ENCODE peak calls at places on chromosomes 16 and 17, in four cellular contexts. A is endothelial cell, F is stomach, M is dorsolateral prefrontal cortex. K is an unnamed sample.

GRCh38 chr17:80036715-80037477 is 454 bp downstream of the CCDC40 start:
- DNase-seq in A (peak), F (no peak), M (peak), K (no peak)

GRCh38 chr17:5485270-5486205 is at the start of gene DERL2:
- DNase-seq in A (no peak), F (no peak), M (no peak), K (no peak)

GRCh38 chr16:49281481-49281842 is at the start of gene CBLN1:
- DNase-seq in A (no peak), F (no peak), M (no peak), K (no peak)

GRCh38 chr16:73390491-73390890 is 342.6 kb upstream of the ZFHX3 start:
- DNase-seq in A (no peak), F (no peak), M (no peak), K (no peak)

GRCh38 chr17:27946521-27946920 is 53.4 kb upstream of the LYRM9 start:
- DNase-seq in A (no peak), F (no peak), M (no peak), K (no peak)

GRCh38 chr16:73717266-73718057 is 579.2 kb upstream of the PSMD7 start:
- DNase-seq in A (no peak), F (no peak), M (no peak), K (no peak)

GRCh38 chr17:81511550-81511799 is 1.1 kb downstream of the ACTG1 start:
- DNase-seq in A (no peak), F (no peak), M (no peak), K (no peak)

GRCh38 chr16:78821335-78821734 is 721.9 kb downstream of the WWOX start:
- DNase-seq in A (no peak), F (no peak), M (no peak), K (no peak)

GRCh38 chr16:819336-819735 is 18.8 kb upstream of the GNG13 start:
- DNase-seq in A (no peak), F (no peak), M (no peak), K (no peak)

GRCh38 chr16:20766294-20766693 is 2.5 kb downstream of the ACSM3 start:
- DNase-seq in A (no peak), F (no peak), M (no peak), K (no peak)

GRCh38 chr16:54050281-54051210 is 236.0 kb downstream of the IRX3 start:
- DNase-seq in A (no peak), F (no peak), M (no peak), K (no peak)

GRCh38 chr16:81767987-81768592 is 11.0 kb upstream of the PLCG2 start:
- DNase-seq in A (no peak), F (no peak), M (no peak), K (no peak)

GRCh38 chr17:33234930-33235685 is 58.0 kb downstream of the ASIC2 start:
- DNase-seq in A (no peak), F (peak), M (peak), K (no peak)

GRCh38 chr17:42709561-42709960 is 27.2 kb downstream of the CNTNAP1 start:
- DNase-seq in A (no peak), F (no peak), M (no peak), K (no peak)

GRCh38 chr17:4956493-4957061 is 5.7 kb downstream of the ENO3 start:
- DNase-seq in A (peak), F (peak), M (no peak), K (no peak)

GRCh38 chr17:18859256-18859655 is 1.3 kb downstream of the PRPSAP2 start:
- DNase-seq in A (no peak), F (no peak), M (peak), K (peak)

GRCh38 chr16:70421473-70422311 is 17.2 kb downstream of the ST3GAL2 start:
- DNase-seq in A (no peak), F (no peak), M (no peak), K (no peak)

GRCh38 chr16:80720759-80721470 is 83.5 kb downstream of the CDYL2 start:
- DNase-seq in A (no peak), F (no peak), M (no peak), K (peak)

GRCh38 chr17:30450125-30451027 is 26.8 kb upstream of the GOSR1 start:
- DNase-seq in A (no peak), F (no peak), M (no peak), K (no peak)

GRCh38 chr17:56230660-56231059 is 77.4 kb downstream of the ANKFN1 start:
- DNase-seq in A (no peak), F (no peak), M (no peak), K (no peak)

GRCh38 chr17:57852041-57852954 is 2.5 kb upstream of the MRPS23 start:
- DNase-seq in A (no peak), F (no peak), M (peak), K (no peak)

GRCh38 chr17:80204626-80205468 is 15.3 kb downstream of the SGSH start:
- DNase-seq in A (no peak), F (no peak), M (no peak), K (no peak)

GRCh38 chr17:65727832-65728231 is 166.4 kb upstream of the AXIN2 start:
- DNase-seq in A (no peak), F (no peak), M (no peak), K (no peak)

GRCh38 chr17:6257339-6257738 is 177.6 kb downstream of the AIPL1 start:
- DNase-seq in A (no peak), F (no peak), M (no peak), K (no peak)

GRCh38 chr16:86363836-86364618 is 146.3 kb upstream of the FOXF1 start:
- DNase-seq in A (no peak), F (no peak), M (no peak), K (no peak)

GRCh38 chr17:80176757-80177156 is 6.9 kb downstream of the CARD14 start:
- DNase-seq in A (no peak), F (no peak), M (no peak), K (no peak)

GRCh38 chr16:58421529-58421928 is 29.3 kb downstream of the GINS3 start:
- DNase-seq in A (no peak), F (no peak), M (no peak), K (no peak)

GRCh38 chr17:32822996-32823395 is 53.9 kb downstream of the MYO1D start:
- DNase-seq in A (no peak), F (no peak), M (no peak), K (peak)

GRCh38 chr17:81263371-81264181 is 24.5 kb downstream of the NDUFAF8 start:
- DNase-seq in A (no peak), F (no peak), M (no peak), K (no peak)

GRCh38 chr17:80152057-80152831 is 5.3 kb upstream of the EIF4A3 start:
- DNase-seq in A (no peak), F (no peak), M (no peak), K (no peak)

GRCh38 chr17:77729587-77729986 is 228.9 kb upstream of the TNRC6C start:
- DNase-seq in A (no peak), F (no peak), M (no peak), K (no peak)

GRCh38 chr16:89411335-89411850 is 79.0 kb downstream of the ANKRD11 start:
- DNase-seq in A (no peak), F (no peak), M (no peak), K (no peak)

GRCh38 chr17:1650731-1651558 is 1.3 kb upstream of the RILP start:
- DNase-seq in A (no peak), F (no peak), M (no peak), K (no peak)

GRCh38 chr17:81160306-81160705 is 5.0 kb upstream of the PVALEF start:
- DNase-seq in A (peak), F (no peak), M (no peak), K (no peak)

GRCh38 chr16:3755249-3755648 is 37.9 kb upstream of the TRAP1 start:
- DNase-seq in A (no peak), F (no peak), M (no peak), K (no peak)

GRCh38 chr16:3751878-3752277 is 34.6 kb upstream of the TRAP1 start:
- DNase-seq in A (no peak), F (no peak), M (no peak), K (no peak)

GRCh38 chr16:3754772-3755171 is 37.4 kb upstream of the TRAP1 start:
- DNase-seq in A (no peak), F (no peak), M (no peak), K (no peak)

GRCh38 chr16:3754304-3754703 is 37.0 kb upstream of the TRAP1 start:
- DNase-seq in A (no peak), F (no peak), M (no peak), K (no peak)

DNA sequence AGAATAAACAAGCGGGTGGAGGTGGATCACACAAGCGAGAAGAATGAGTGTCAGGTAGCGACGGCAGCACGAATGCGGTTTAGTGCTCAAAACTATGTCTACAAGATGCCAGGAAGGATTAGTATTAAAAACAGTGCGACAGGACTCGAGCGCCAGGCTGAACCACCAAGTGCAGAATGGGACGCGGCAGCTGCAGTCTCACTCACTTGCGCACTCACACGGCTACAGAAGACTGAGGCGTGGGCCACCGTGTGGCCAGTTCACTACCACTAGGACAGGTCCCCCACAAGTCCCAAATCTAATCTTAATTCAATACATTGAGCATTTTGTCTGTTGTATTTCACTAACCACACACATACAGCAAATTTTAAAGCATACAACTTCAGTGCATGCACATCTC is 35.7 kb upstream of the TRAP1 start:
- DNase-seq in A (no peak), F (no peak), M (no peak), K (no peak)
- TF ChIP-seq CTCF in A (no peak), F (no peak), M (no peak), K (no peak)

GRCh38 chr16:57376313-57376818 is 4.1 kb downstream of the CX3CL1 start:
- DNase-seq in A (no peak), F (no peak), M (no peak), K (no peak)

GRCh38 chr16:57379579-57379978 is 7.3 kb downstream of the CX3CL1 start:
- DNase-seq in A (no peak), F (no peak), M (no peak), K (no peak)

GRCh38 chr16:57380671-57381462 is 8.6 kb downstream of the CX3CL1 start:
- DNase-seq in A (no peak), F (no peak), M (no peak), K (no peak)

GRCh38 chr16:57374067-57374534 is 1.8 kb downstream of the CX3CL1 start:
- DNase-seq in A (no peak), F (no peak), M (peak), K (no peak)

DNA sequence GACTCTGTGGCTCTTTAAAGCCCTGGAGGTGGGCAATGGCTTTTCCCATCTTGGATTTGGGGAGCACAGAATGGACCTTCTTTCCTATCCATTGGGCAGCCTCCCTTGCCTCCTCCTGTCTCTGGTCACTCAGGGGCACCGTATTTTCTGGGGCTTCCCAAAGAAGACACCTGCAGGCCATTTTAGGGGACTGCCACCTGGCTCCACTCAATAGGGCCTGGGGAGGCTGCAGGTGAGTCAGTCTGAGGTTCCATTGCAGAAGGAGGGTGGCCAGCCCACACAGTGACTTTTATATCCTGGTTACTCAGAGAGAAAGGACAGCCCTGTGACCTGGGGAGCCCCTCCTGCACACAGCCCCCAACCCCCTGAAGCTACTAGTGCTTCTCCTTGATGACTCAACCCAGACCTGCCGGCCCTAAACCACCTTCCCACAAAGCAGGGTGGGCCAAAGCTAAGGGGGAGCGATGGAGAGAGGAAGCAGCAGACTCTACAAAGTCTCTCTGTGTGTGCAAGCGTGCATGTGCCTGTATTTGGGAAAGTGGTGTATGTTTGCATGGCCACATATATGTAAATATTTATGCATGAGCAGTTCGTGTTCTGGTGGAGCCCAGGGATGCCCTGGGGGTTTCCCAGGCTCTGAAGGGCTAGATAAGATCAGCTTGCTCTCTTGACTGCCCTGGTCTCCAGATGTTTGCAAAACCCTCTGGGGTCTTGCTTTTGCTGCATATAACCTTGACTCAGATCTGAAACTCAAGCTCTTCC is 5.0 kb downstream of the CX3CL1 start:
- DNase-seq in A (no peak), F (no peak), M (no peak), K (peak)
- TF ChIP-seq CTCF in A (no peak), F (no peak), M (no peak), K (peak)

GRCh38 chr17:48037036-48037881 is at the start of gene COPZ2:
- DNase-seq in A (peak), F (peak), M (no peak), K (peak)
- TF ChIP-seq CTCF in A (peak), F (peak), M (peak), K (peak)

DNA sequence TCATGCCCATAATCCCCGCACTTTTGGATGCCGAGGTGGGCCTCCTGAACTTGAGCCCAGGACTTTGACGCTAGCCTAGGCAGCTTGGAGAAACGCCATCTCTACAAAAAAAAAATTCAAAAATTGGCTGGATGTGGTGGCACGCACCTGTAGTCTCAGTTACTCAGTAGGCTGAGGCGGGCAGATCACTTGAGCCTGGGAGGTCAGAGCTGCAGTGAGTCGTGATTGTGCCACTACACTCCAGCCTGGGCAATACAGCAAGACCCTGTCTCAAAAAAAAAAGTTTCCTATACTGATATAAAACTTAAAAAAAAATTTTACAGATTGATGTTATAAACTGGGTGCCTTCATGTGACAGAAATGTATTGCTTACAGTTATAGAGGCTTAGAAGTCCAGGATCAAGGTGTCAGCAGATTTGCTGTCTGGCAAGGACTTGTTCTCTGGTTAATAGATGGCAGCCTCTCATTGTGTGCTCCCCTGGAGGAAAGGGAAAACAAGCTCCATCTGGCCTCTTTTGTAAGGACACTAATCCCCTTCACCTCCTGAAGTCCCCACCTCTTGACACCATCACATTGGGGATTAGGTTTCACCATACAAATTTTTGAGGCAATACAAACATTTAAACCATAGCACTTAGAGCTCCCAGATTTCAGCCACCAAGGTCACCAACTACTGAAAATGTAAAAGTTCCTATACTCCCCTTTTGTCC is 8.5 kb upstream of the CES3 start:
- DNase-seq in A (no peak), F (no peak), M (no peak), K (no peak)
- TF ChIP-seq CTCF in A (no peak), F (no peak), M (no peak), K (no peak)

DNA sequence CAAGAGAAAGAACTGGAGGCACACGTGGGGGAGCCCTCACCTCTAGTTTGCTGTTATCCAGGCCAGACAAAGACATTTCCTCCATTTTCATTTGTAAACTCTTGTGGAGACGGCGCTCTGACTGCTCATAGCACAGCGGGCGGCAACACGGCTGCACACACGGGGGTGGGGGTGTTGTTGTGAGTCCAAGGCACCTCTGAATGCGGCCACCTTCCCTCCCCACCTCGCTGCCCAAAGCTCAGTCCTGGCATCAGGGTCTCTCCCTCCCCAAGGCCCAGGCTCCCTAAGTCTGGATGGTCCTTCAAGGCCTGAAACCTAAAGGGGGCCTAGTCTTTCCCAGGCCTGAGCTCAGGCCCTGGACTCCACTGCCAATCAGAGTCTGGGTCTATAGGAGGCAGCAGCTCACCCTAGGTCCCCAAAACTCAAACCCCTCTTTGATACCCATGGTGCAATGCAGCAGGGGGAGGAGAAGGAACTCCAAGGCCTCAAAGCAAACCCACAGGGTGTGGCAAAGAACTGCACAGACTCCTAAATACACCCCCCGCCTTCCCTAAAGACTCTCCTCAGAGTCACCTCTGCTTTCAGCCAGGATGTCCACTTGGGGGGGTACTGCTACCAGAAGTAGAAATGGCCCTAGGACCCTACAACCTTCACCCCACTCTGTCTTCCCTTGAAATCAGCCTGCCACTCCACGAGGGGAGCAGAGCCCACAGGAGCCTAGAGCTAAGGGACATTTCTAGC is 1.5 kb downstream of the ATXN7L3 start:
- DNase-seq in A (no peak), F (no peak), M (no peak), K (peak)
- TF ChIP-seq CTCF in A (no peak), F (no peak), M (no peak), K (peak)

K was measured in GM13977.